ENCODE peak calls at places on chromosomes 4 and X, in nine cellular contexts. Q is H4, Y is AG10803, K is EL, J is nucleus accumbens, V is ELR, D is GDM1, O is ascending aorta, I is M059J. L is an unnamed sample.

GRCh38 chr4:103364066-103364465 is 165.9 kb upstream of the CENPE start:
- DNase-seq in Q (no peak), Y (no peak), K (no peak), J (no peak), V (peak), D (no peak), O (no peak), I (no peak), L (no peak)

GRCh38 chr4:112889619-112890294 is 159.7 kb upstream of the ANK2 start:
- DNase-seq in Q (peak), Y (peak), K (peak), J (no peak), V (peak), D (no peak), O (no peak), I (no peak), L (peak)

GRCh38 chr4:142091085-142091513 is 454.7 kb downstream of the IL15 start:
- DNase-seq in Q (no peak), Y (peak), K (peak), J (no peak), V (peak), D (no peak), O (no peak), I (peak), L (peak)

GRCh38 chr4:144611850-144612249 is 34.1 kb upstream of the HHIP start:
- DNase-seq in Q (no peak), Y (peak), K (peak), J (no peak), V (peak), D (no peak), O (no peak), I (peak), L (no peak)

GRCh38 chr4:99166544-99166943 is 22.4 kb upstream of the ADH4 start:
- DNase-seq in Q (no peak), Y (no peak), K (no peak), J (no peak), V (no peak), D (no peak), O (no peak), I (no peak), L (no peak)

GRCh38 chr4:128310266-128310697 is 22.7 kb upstream of the PGRMC2 start:
- DNase-seq in Q (no peak), Y (no peak), K (peak), J (no peak), V (peak), D (no peak), O (no peak), I (no peak), L (no peak)

GRCh38 chrX:1794586-1794985 is 179.7 kb downstream of the ASMT start:
- DNase-seq in Q (no peak), Y (no peak), K (no peak), J (no peak), V (no peak), D (no peak), O (no peak), I (no peak), L (no peak)

GRCh38 chrX:107025538-107025937 is 25.5 kb upstream of the MORC4 start:
- DNase-seq in Q (peak), Y (peak), K (peak), J (no peak), V (peak), D (no peak), O (no peak), I (peak), L (peak)

GRCh38 chrX:38561951-38562719 is 793 bp downstream of the TSPAN7 start:
- DNase-seq in Q (no peak), Y (no peak), K (no peak), J (peak), V (no peak), D (no peak), O (no peak), I (no peak), L (peak)

GRCh38 chrX:13110427-13111324 is 66.3 kb upstream of the FAM9C start:
- DNase-seq in Q (peak), Y (peak), K (peak), J (no peak), V (peak), D (no peak), O (no peak), I (peak), L (peak)

GRCh38 chrX:132294776-132295495 is 75.7 kb upstream of the RAP2C start:
- DNase-seq in Q (no peak), Y (no peak), K (no peak), J (no peak), V (no peak), D (no peak), O (no peak), I (no peak), L (no peak)

GRCh38 chrX:118347131-118347530 is 1.2 kb downstream of the WDR44 start:
- DNase-seq in Q (no peak), Y (peak), K (peak), J (no peak), V (peak), D (no peak), O (no peak), I (peak), L (peak)

GRCh38 chrX:9530848-9531274 is 66.0 kb downstream of the TBL1X start:
- DNase-seq in Q (peak), Y (peak), K (peak), J (peak), V (peak), D (peak), O (no peak), I (peak), L (peak)

GRCh38 chr4:17595471-17596005 is 18.5 kb downstream of the LAP3 start:
- DNase-seq in Q (no peak), Y (no peak), K (no peak), J (no peak), V (no peak), D (no peak), O (no peak), I (no peak), L (no peak)

GRCh38 chrX:71492086-71493065 is 40.5 kb upstream of the OGT start:
- DNase-seq in Q (no peak), Y (peak), K (peak), J (no peak), V (peak), D (no peak), O (no peak), I (no peak), L (peak)

GRCh38 chr4:65943076-65943475 is 272.8 kb upstream of the EPHA5 start:
- DNase-seq in Q (peak), Y (peak), K (peak), J (no peak), V (peak), D (no peak), O (no peak), I (peak), L (peak)

GRCh38 chr4:14681330-14681729 is 321.0 kb upstream of the CPEB2 start:
- DNase-seq in Q (no peak), Y (no peak), K (no peak), J (no peak), V (no peak), D (no peak), O (no peak), I (no peak), L (no peak)

GRCh38 chrX:29653721-29654120 is 561.6 kb upstream of the MAGEB2 start:
- DNase-seq in Q (no peak), Y (no peak), K (no peak), J (no peak), V (no peak), D (no peak), O (no peak), I (no peak), L (no peak)

GRCh38 chr4:3419836-3420605 is 21.7 kb upstream of the HGFAC start:
- DNase-seq in Q (no peak), Y (no peak), K (no peak), J (no peak), V (no peak), D (no peak), O (peak), I (no peak), L (no peak)

GRCh38 chrX:57900961-57901360 is 9.3 kb downstream of the ZXDA start:
- DNase-seq in Q (no peak), Y (peak), K (peak), J (no peak), V (peak), D (no peak), O (no peak), I (peak), L (peak)

GRCh38 chr4:56723201-56723605 is 42.1 kb upstream of the HOPX start:
- DNase-seq in Q (no peak), Y (no peak), K (no peak), J (no peak), V (no peak), D (peak), O (no peak), I (peak), L (no peak)

GRCh38 chrX:36199926-36200325 is 280.4 kb downstream of the CFAP47 start:
- DNase-seq in Q (no peak), Y (no peak), K (no peak), J (no peak), V (no peak), D (no peak), O (no peak), I (no peak), L (no peak)

GRCh38 chr4:107825072-107825789 is 499 bp downstream of the SGMS2 start:
- DNase-seq in Q (peak), Y (peak), K (peak), J (no peak), V (peak), D (no peak), O (no peak), I (peak), L (peak)

L was measured in astrocyte of the hippocampus.